ENCODE peak calls at places on chromosomes 6 and 20, in four cellular contexts. D is lower leg skin, A is ovary, S is DND-41. P is an unnamed sample.

GRCh38 chr20:45077559-45077958 is 23.4 kb downstream of the KCNS1 start:
- DNase-seq in D (no peak), A (no peak), S (no peak), P (no peak)

GRCh38 chr6:52549428-52549827 is 27.4 kb downstream of the TRAM2 start:
- DNase-seq in D (no peak), A (no peak), S (no peak), P (no peak)

GRCh38 chr20:39289831-39290230 is 327.7 kb downstream of the DHX35 start:
- DNase-seq in D (no peak), A (no peak), S (no peak), P (no peak)

GRCh38 chr6:95785785-95786184 is 208.4 kb downstream of the MANEA start:
- DNase-seq in D (no peak), A (no peak), S (peak), P (peak)

GRCh38 chr6:25601797-25602679 is 50.0 kb upstream of the SCGN start:
- DNase-seq in D (no peak), A (no peak), S (no peak), P (peak)

GRCh38 chr6:77034161-77034560 is 429.1 kb downstream of the HTR1B start:
- DNase-seq in D (no peak), A (no peak), S (no peak), P (no peak)

GRCh38 chr6:144094731-144095133 is 641 bp downstream of the SF3B5 start:
- DNase-seq in D (no peak), A (no peak), S (no peak), P (no peak)

GRCh38 chr6:157087974-157088373 is 235.3 kb downstream of the TMEM242 start:
- DNase-seq in D (no peak), A (no peak), S (no peak), P (no peak)

GRCh38 chr20:14142964-14143627 is 147.8 kb downstream of the MACROD2 start:
- DNase-seq in D (no peak), A (no peak), S (no peak), P (no peak)

GRCh38 chr6:16781348-16782169 is 20.3 kb upstream of the ATXN1 start:
- DNase-seq in D (peak), A (no peak), S (no peak), P (peak)

GRCh38 chr20:24702501-24703283 is 233.3 kb downstream of the SYNDIG1 start:
- DNase-seq in D (peak), A (no peak), S (no peak), P (no peak)

GRCh38 chr6:166058064-166058739 is 109.4 kb downstream of the TBXT start:
- DNase-seq in D (no peak), A (peak), S (no peak), P (no peak)

GRCh38 chr20:11850901-11851300 is 66.8 kb upstream of the BTBD3 start:
- DNase-seq in D (no peak), A (no peak), S (no peak), P (no peak)

GRCh38 chr6:146550911-146551310 is 7.3 kb downstream of the RAB32 start:
- DNase-seq in D (peak), A (no peak), S (no peak), P (no peak)

GRCh38 chr6:11473008-11473740 is 64.4 kb upstream of the TMEM170B start:
- DNase-seq in D (no peak), A (no peak), S (no peak), P (no peak)

GRCh38 chr20:62741191-62741676 is 32.6 kb downstream of the NTSR1 start:
- DNase-seq in D (no peak), A (no peak), S (no peak), P (no peak)

GRCh38 chr20:31757254-31757653 is 18.2 kb downstream of the TPX2 start:
- DNase-seq in D (no peak), A (no peak), S (no peak), P (no peak)

GRCh38 chr6:9554351-9554750 is 860.5 kb downstream of the TFAP2A start:
- DNase-seq in D (no peak), A (no peak), S (no peak), P (no peak)

GRCh38 chr20:47232518-47232917 is 124.0 kb downstream of the ZMYND8 start:
- DNase-seq in D (no peak), A (no peak), S (no peak), P (no peak)

GRCh38 chr20:63005862-63006564 is 751 bp downstream of the BHLHE23 start:
- DNase-seq in D (no peak), A (no peak), S (peak), P (no peak)

GRCh38 chr6:34592208-34592952 is 36.3 kb upstream of the SPDEF start:
- DNase-seq in D (no peak), A (no peak), S (no peak), P (no peak)

GRCh38 chr6:89122625-89123024 is 4.8 kb upstream of the SRSF12 start:
- DNase-seq in D (no peak), A (no peak), S (no peak), P (peak)

GRCh38 chr6:30889921-30890645 is 5.8 kb downstream of the DDR1 start:
- DNase-seq in D (no peak), A (peak), S (peak), P (no peak)

GRCh38 chr20:47129306-47129705 is 227.2 kb downstream of the ZMYND8 start:
- DNase-seq in D (no peak), A (no peak), S (no peak), P (no peak)

GRCh38 chr6:109393882-109394281 is 11.6 kb upstream of the CD164 start:
- DNase-seq in D (no peak), A (no peak), S (no peak), P (no peak)

GRCh38 chr20:31788578-31788977 is 30.6 kb upstream of the MYLK2 start:
- DNase-seq in D (no peak), A (no peak), S (no peak), P (no peak)

GRCh38 chr20:24160563-24161355 is 172.2 kb upstream of the GGTLC1 start:
- DNase-seq in D (no peak), A (peak), S (peak), P (peak)

GRCh38 chr6:100353276-100354015 is 111.3 kb downstream of the SIM1 start:
- DNase-seq in D (no peak), A (no peak), S (no peak), P (no peak)

GRCh38 chr6:51108563-51109234 is 290.0 kb downstream of the TFAP2B start:
- DNase-seq in D (no peak), A (no peak), S (no peak), P (no peak)

GRCh38 chr6:30450908-30451818 is 38.1 kb upstream of the HLA-E start:
- DNase-seq in D (peak), A (peak), S (peak), P (peak)

GRCh38 chr20:54133434-54134427 is 40.1 kb downstream of the CYP24A1 start:
- DNase-seq in D (no peak), A (no peak), S (no peak), P (no peak)
- H3K4me3 ChIP-seq in D (no peak), A (no peak), S (no peak), P (no peak)

GRCh38 chr6:99349620-99350141 is at the start of gene FAXC:
- DNase-seq in D (no peak), A (peak), S (no peak), P (no peak)
- TF ChIP-seq CTCF in D (no peak), A (no peak), S (no peak), P (peak)

DNA sequence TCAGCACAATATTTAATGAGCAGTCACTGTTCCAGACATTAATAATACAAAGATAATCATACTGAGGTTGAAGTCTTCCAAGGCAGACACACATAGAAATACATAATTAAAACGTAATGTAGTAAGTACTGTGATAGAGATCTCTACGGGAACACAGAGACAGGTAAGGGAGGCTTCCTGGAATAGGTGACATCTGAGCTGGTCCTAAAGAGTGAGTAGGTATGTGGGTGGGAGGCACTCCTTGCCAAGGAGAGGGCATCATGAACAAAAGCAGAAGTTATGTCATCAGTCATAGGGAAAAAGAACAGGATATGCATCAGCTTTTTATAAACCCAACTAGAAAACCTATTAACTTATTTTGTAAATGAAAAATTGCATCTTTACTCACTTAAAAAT is 110.0 kb downstream of the MAP7 start:
- DNase-seq in D (no peak), A (no peak), S (no peak), P (no peak)
- H3K4me3 ChIP-seq in D (no peak), A (no peak), S (no peak), P (no peak)

GRCh38 chr6:131950767-131951575 is at the start of gene CCN2:
- DNase-seq in D (peak), A (peak), S (no peak), P (no peak)
- TF ChIP-seq CTCF in D (no peak), A (no peak), S (no peak), P (no peak)

DNA sequence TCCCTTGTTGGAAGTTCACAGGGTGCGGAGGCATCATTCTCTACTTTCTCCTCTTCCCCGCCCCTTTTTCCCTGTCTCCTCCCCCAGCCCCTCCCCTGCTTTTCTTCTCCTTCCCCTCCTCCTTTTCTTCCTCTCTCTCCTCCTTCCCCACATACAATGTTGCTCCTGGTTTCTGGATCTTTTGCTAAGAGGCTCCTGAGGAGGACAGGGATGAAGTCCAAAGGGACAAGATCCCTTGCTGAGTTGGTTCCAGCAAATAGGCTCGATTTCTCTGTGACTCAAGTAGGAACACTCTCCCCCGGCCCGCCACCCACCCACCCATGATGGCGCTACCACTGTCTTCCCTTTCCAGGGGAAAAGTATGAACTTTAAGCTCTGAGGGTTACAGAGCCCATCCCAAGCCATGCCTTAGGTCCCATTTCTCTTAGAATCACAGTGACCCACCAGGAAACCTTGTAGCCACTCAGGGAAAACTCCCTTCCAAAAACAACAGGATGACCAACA is 851 bp upstream of the TFEB start:
- DNase-seq in D (no peak), A (no peak), S (no peak), P (no peak)
- H3K4me3 ChIP-seq in D (no peak), A (no peak), S (no peak), P (no peak)

GRCh38 chr6:150191809-150192208 is 49.0 kb downstream of the PPP1R14C start:
- DNase-seq in D (no peak), A (no peak), S (no peak), P (no peak)

GRCh38 chr6:150186129-150186898 is 43.5 kb downstream of the PPP1R14C start:
- DNase-seq in D (no peak), A (no peak), S (no peak), P (no peak)

GRCh38 chr6:150184850-150185480 is 42.1 kb downstream of the PPP1R14C start:
- DNase-seq in D (no peak), A (no peak), S (no peak), P (peak)

GRCh38 chr6:150185697-150186096 is 42.9 kb downstream of the PPP1R14C start:
- DNase-seq in D (no peak), A (no peak), S (no peak), P (no peak)

DNA sequence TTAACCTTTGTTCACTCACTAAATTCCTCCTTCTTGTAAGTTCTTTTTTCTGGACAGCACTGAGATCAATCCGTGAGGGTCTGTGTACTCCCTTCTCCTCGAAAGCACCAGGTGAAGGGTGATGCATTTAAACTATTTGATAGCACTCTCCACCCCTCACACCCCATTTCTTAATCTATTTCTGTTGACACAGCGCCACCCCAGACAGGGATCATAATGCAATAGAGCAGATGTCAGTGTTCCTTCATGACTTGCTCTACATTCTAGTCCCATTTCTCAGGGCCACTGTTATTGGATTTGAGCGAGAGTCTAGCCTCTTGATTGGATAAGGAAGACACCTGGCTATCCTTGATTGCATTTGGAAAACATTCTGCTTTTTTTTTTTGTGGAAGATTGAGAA is 46.3 kb downstream of the PPP1R14C start:
- DNase-seq in D (no peak), A (no peak), S (no peak), P (no peak)
- TF ChIP-seq CTCF in D (no peak), A (no peak), S (no peak), P (no peak)

GRCh38 chr6:33201935-33202334 is 1.3 kb downstream of the SLC39A7 start:
- DNase-seq in D (no peak), A (no peak), S (no peak), P (no peak)

GRCh38 chr6:33204165-33204414 is 365 bp upstream of the HSD17B8 start:
- DNase-seq in D (no peak), A (no peak), S (no peak), P (no peak)

GRCh38 chr6:33203443-33204164 is 851 bp upstream of the HSD17B8 start:
- DNase-seq in D (no peak), A (no peak), S (no peak), P (no peak)

GRCh38 chr6:33201147-33201545 is 479 bp downstream of the SLC39A7 start:
- DNase-seq in D (no peak), A (peak), S (no peak), P (peak)

GRCh38 chr6:33202799-33203198 is 1.7 kb upstream of the HSD17B8 start:
- DNase-seq in D (no peak), A (no peak), S (no peak), P (no peak)
- H3K4me3 ChIP-seq in D (no peak), A (no peak), S (no peak), P (no peak)

GRCh38 chr6:116393430-116393829 is 22.7 kb downstream of the DSE start:
- DNase-seq in D (no peak), A (no peak), S (no peak), P (peak)
- TF ChIP-seq CTCF in D (no peak), A (no peak), S (no peak), P (peak)

GRCh38 chr6:47042238-47042843 is at the start of gene ADGRF1:
- DNase-seq in D (no peak), A (no peak), S (no peak), P (no peak)
- H3K4me3 ChIP-seq in D (no peak), A (no peak), S (no peak), P (no peak)

P was measured in GM12865.